ENCODE peak calls at places on chromosome X, in four cellular contexts. S is heart right ventricle, O is psoas muscle, M is A673. Q is an unnamed sample.

GRCh38 chrX:66064261-66064660 is 24.4 kb upstream of the VSIG4 start:
- DNase-seq in O (no peak), M (no peak), S (no peak), Q (no peak)

GRCh38 chrX:39731735-39732134 is 366.0 kb downstream of the BCOR start:
- DNase-seq in M (no peak), S (no peak), O (no peak), Q (no peak)

GRCh38 chrX:19846995-19847790 is 40.2 kb downstream of the SH3KBP1 start:
- DNase-seq in S (no peak), M (no peak), O (peak; percentile 41), Q (peak; percentile 24)

GRCh38 chrX:71991164-71991563 is 80.5 kb downstream of the NHSL2 start:
- DNase-seq in O (no peak), S (no peak), M (no peak), Q (no peak)

GRCh38 chrX:107117993-107118321 is 665 bp downstream of the RBM41 start:
- DNase-seq in O (no peak), M (peak; percentile 10), S (no peak), Q (no peak)

GRCh38 chrX:130216312-130216711 is 44.5 kb downstream of the RAB33A start:
- DNase-seq in O (no peak), S (no peak), M (peak; percentile 24), Q (no peak)

GRCh38 chrX:2784026-2784425 is 32.2 kb downstream of the XG start:
- DNase-seq in O (peak; percentile 16), S (no peak), M (no peak), Q (no peak)

GRCh38 chrX:95893632-95894031 is 791.0 kb upstream of the DIAPH2 start:
- DNase-seq in M (no peak), O (no peak), S (no peak), Q (no peak)

GRCh38 chrX:54043696-54044125 is 562 bp downstream of the PHF8 start:
- DNase-seq in O (peak; percentile 24), M (no peak), S (no peak), Q (peak; percentile 73)

GRCh38 chrX:98516120-98516519 is 1632.4 kb downstream of the RPA4 start:
- DNase-seq in M (no peak), O (no peak), S (no peak), Q (no peak)

GRCh38 chrX:130444641-130445336 is 43.0 kb downstream of the RBMX2 start:
- DNase-seq in O (no peak), S (no peak), M (no peak), Q (no peak)

DNA sequence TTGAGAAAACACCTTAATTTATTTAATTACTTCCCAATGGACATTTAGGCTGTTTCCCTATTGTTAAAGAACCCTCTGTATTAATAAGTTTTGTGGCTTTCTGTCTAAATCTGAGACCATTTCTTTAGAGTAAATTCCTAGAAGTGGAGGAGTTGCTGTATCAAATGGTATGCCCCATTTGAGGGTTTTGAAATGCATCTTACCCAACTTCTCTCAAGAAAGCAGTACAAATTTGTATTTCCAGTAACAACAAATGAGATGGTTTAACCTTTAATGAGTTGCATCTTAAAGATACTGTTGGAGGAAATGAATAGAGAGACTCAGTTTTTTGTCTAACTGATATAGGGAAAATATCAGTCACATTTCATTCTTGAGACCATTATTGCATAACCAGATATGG is 70.5 kb upstream of the CBLL2 start:
- DNase-seq in M (no peak), S (no peak), O (no peak), Q (no peak)
- H3K4me3 ChIP-seq in M (no peak overlapping the region), S (no peak overlapping the region), O (no peak overlapping the region), Q (no peak overlapping the region)

DNA sequence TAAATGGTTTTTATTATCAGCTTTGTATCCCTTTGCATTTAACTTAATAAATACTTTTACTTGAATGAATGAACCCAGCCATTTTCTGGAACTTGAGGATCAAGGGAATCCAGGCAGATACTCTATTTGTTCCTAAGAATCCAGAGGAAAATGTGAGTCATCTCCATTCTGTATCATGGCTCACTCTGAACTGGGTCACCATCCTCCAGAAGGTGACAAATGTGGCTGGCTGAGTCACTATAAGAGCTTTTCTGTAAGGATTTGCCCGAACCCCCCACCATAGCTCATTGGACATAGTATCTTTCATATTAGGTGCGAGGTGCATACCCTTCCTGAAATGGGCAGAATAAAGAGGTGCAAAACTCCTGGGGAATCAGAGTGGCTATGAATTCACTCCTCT is 25.8 kb downstream of the RTL9 start:
- DNase-seq in M (no peak), O (no peak), S (no peak), Q (no peak)
- H3K27me3 ChIP-seq in M (no peaks in the 10 kb centered on the region), O (no peaks in the 10 kb centered on the region), S (no peaks in the 10 kb centered on the region), Q (no peaks in the 10 kb centered on the region)

DNA sequence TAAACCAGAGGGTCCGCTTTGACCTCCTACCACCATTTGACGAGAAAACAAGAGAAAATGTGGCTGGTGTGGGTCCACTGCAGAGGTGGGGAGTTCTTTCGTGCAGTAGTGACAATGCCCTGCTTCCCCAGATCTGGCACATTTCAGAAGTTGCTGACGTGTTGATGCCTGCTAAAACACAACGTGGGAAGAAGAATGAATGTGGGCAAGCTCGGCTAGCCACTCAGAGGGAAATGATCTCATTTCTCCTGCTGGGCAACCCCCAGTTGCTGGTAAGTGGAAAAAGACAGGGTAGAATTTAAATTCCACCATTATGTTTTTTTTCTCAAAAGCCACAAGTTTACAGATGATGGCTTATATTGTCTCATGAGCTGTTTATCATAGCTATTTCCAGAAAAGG is 77.9 kb downstream of the LUZP4 start:
- DNase-seq in O (no peak), M (peak; percentile 89), S (no peak), Q (no peak)
- H3K4me3 ChIP-seq in O (no peak overlapping the region), M (no peak overlapping the region), S (no peak overlapping the region), Q (no peak overlapping the region)

GRCh38 chrX:70084592-70084991 is 22.3 kb downstream of the OTUD6A start:
- DNase-seq in M (no peak), S (no peak), O (no peak), Q (no peak)

GRCh38 chrX:70079297-70079696 is 17.0 kb downstream of the OTUD6A start:
- DNase-seq in S (no peak), O (no peak), M (no peak), Q (no peak)

GRCh38 chrX:70087857-70088256 is 25.6 kb downstream of the OTUD6A start:
- DNase-seq in S (no peak), M (peak; percentile 12), O (no peak), Q (no peak)

GRCh38 chrX:70079870-70080269 is 17.6 kb downstream of the OTUD6A start:
- DNase-seq in M (no peak), S (no peak), O (no peak), Q (no peak)

DNA sequence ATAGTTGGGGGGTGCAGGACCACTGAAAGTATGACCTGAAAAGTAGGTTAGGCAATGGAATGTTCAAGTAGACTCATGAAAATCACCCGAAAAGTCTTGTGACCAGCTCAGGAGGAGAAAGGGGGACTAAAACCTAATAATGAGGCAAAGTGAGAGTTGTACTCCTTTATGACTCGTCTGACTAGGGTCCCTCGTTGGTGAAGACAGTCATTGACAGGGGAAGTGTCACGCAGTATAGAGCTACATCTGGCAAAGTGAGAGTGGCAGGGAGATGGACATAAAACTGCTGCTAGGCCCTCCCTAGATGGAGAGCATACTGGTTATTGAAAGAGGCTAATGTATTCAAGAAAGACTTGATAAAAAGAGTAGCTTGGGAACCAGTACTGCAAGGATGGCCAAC is 20.5 kb downstream of the OTUD6A start:
- DNase-seq in O (no peak), S (no peak), M (no peak), Q (no peak)
- H3K27me3 ChIP-seq in O (no peaks in the 10 kb centered on the region), S (no peaks in the 10 kb centered on the region), M (no peaks in the 10 kb centered on the region), Q (no peaks in the 10 kb centered on the region)